ENCODE peak calls at places on chromosomes 12 and 14, in seven cellular contexts. F is Peyer's patch; H is tibial nerve; E is tibial artery; G is CD4-positive, CD25-positive, alpha-beta regulatory T cell; A is stomach; T is uterus. S is an unnamed sample.

GRCh38 chr12:65810036-65810435 is 14.2 kb upstream of the HMGA2 start:
- DNase-seq in G (no peak), A (no peak), E (no peak), H (no peak), F (no peak), T (no peak), S (no peak)

GRCh38 chr12:88698471-88698870 is 118.2 kb upstream of the KITLG start:
- DNase-seq in T (no peak), E (no peak), F (no peak), G (no peak), H (no peak), A (no peak), S (peak; percentile 39)

GRCh38 chr14:74902941-74903705 is 19.9 kb downstream of the RPS6KL1 start:
- DNase-seq in G (no peak), F (no peak), A (no peak), H (no peak), T (no peak), E (no peak), S (no peak)

GRCh38 chr14:101194356-101195308 is 291.1 kb upstream of the RTL1 start:
- DNase-seq in T (peak; percentile 9), F (peak; percentile 42), G (no peak), A (peak; percentile 16), H (no peak), E (no peak), S (no peak)

GRCh38 chr12:116319851-116320621 is 42.5 kb upstream of the MED13L start:
- DNase-seq in E (peak; percentile 88), A (no peak), F (peak; percentile 63), H (no peak), T (peak; percentile 93), G (no peak), S (no peak)

GRCh38 chr14:24986206-24986893 is 63.6 kb downstream of the STXBP6 start:
- DNase-seq in H (no peak), F (no peak), G (no peak), A (no peak), T (no peak), E (no peak), S (no peak)

GRCh38 chr14:68526420-68527105 is 266.3 kb downstream of the ZFP36L1 start:
- DNase-seq in T (no peak), A (peak; percentile 80), F (no peak), G (no peak), H (no peak), E (peak; percentile 92), S (no peak)

GRCh38 chr12:91109148-91109564 is 2.1 kb downstream of the LUM start:
- DNase-seq in F (peak; percentile 84), A (peak; percentile 78), T (peak; percentile 81), H (peak; percentile 83), E (peak; percentile 83), G (no peak), S (peak; percentile 41)

GRCh38 chr12:88111074-88111652 is 30.7 kb downstream of the CEP290 start:
- DNase-seq in E (no peak), H (no peak), A (no peak), F (no peak), G (no peak), T (no peak), S (peak; percentile 22)

GRCh38 chr14:76203086-76204001 is 51.6 kb downstream of the GPATCH2L start:
- DNase-seq in F (peak; percentile 50), E (no peak), T (peak; percentile 50), A (no peak), G (no peak), H (no peak), S (no peak)

GRCh38 chr14:80425686-80426085 is 214.4 kb upstream of the DIO2 start:
- DNase-seq in H (no peak), T (no peak), E (no peak), F (no peak), A (no peak), G (no peak), S (no peak)

GRCh38 chr12:7113389-7113871 is 4.4 kb upstream of the C1RL start:
- DNase-seq in F (peak; percentile 70), T (no peak), A (no peak), H (no peak), G (peak; percentile 25), E (peak; percentile 62), S (peak; percentile 21)

GRCh38 chr12:88472248-88472647 is 108.0 kb downstream of the KITLG start:
- DNase-seq in A (no peak), E (no peak), H (no peak), F (no peak), T (no peak), G (no peak), S (no peak)

GRCh38 chr14:23138173-23138535 is 19.1 kb upstream of the CEBPE start:
- DNase-seq in T (no peak), F (no peak), A (no peak), E (no peak), G (no peak), H (no peak), S (no peak)

GRCh38 chr12:58540480-58541299 is 379.6 kb downstream of the LRIG3 start:
- DNase-seq in A (peak; percentile 70), F (peak; percentile 73), H (peak; percentile 30), G (no peak), T (peak; percentile 39), E (peak; percentile 81), S (peak; percentile 67)

GRCh38 chr14:66649515-66649914 is 141.6 kb downstream of the GPHN start:
- DNase-seq in T (no peak), E (no peak), H (no peak), F (no peak), A (no peak), G (peak; percentile 3), S (no peak)

GRCh38 chr14:73625686-73626085 is 13.4 kb downstream of the ACOT6 start:
- DNase-seq in A (no peak), E (no peak), H (no peak), T (no peak), G (no peak), F (no peak), S (no peak)

GRCh38 chr12:5257763-5258475 is 174.0 kb upstream of the NTF3 start:
- DNase-seq in G (no peak), H (no peak), F (no peak), E (no peak), A (no peak), T (no peak), S (no peak)

GRCh38 chr12:90065301-90065801 is 356.7 kb upstream of the ATP2B1 start:
- DNase-seq in F (no peak), G (no peak), E (no peak), H (no peak), A (no peak), T (no peak), S (no peak)

GRCh38 chr12:34402228-34402898 is 380.1 kb downstream of the ALG10 start:
- DNase-seq in E (peak; percentile 59), F (peak; percentile 36), A (peak; percentile 17), G (no peak), T (peak; percentile 5), H (peak; percentile 2), S (no peak)

GRCh38 chr14:99757331-99758070 is 35.7 kb upstream of the EML1 start:
- DNase-seq in G (no peak), E (peak; percentile 58), H (no peak), T (peak; percentile 15), F (no peak), A (no peak), S (no peak)

GRCh38 chr12:56645201-56645716 is 525 bp downstream of the ATP5F1B start:
- DNase-seq in G (no peak), H (no peak), E (no peak), A (no peak), T (no peak), F (no peak), S (no peak)

GRCh38 chr12:83075471-83075870 is 388.8 kb downstream of the TMTC2 start:
- DNase-seq in G (no peak), A (no peak), F (no peak), T (no peak), H (no peak), E (no peak), S (no peak)

GRCh38 chr12:45232146-45232731 is 16.3 kb downstream of the ANO6 start:
- DNase-seq in H (no peak), G (no peak), T (no peak), F (no peak), E (no peak), A (no peak), S (no peak)
- H3K4me1 ChIP-seq in H (no peaks in the 10 kb centered on the region), G (no peaks in the 10 kb centered on the region), T (peaks cover 9% of the 10 kb centered on the region), F (no peaks in the 10 kb centered on the region), E (peaks cover 52% of the 10 kb centered on the region), A (peaks cover 48% of the 10 kb centered on the region), S (peaks cover 47% of the 10 kb centered on the region)

GRCh38 chr12:68638171-68638570 is 27.5 kb downstream of the RAP1B start:
- DNase-seq in A (no peak), H (no peak), F (no peak), G (no peak), T (no peak), E (no peak), S (no peak)

GRCh38 chr12:68641138-68641537 is 30.4 kb downstream of the RAP1B start:
- DNase-seq in T (no peak), H (no peak), E (no peak), A (no peak), F (no peak), G (no peak), S (no peak)

GRCh38 chr12:68639396-68639767 is 28.7 kb downstream of the RAP1B start:
- DNase-seq in T (no peak), G (no peak), H (no peak), E (no peak), A (no peak), F (no peak), S (no peak)

GRCh38 chr12:68636268-68636667 is 25.6 kb downstream of the RAP1B start:
- DNase-seq in H (no peak), E (no peak), T (no peak), G (no peak), A (no peak), F (no peak), S (no peak)

GRCh38 chr12:68638721-68639395 is 28.2 kb downstream of the RAP1B start:
- DNase-seq in H (no peak), G (no peak), T (no peak), F (no peak), E (no peak), A (no peak), S (no peak)
- H3K4me1 ChIP-seq in H (no peaks in the 10 kb centered on the region), G (peaks cover 74% of the 10 kb centered on the region), T (no peaks in the 10 kb centered on the region), F (peaks cover 4% of the 10 kb centered on the region), E (peaks cover 44% of the 10 kb centered on the region), A (peaks cover 97% of the 10 kb centered on the region), S (peaks cover 8% of the 10 kb centered on the region)

DNA sequence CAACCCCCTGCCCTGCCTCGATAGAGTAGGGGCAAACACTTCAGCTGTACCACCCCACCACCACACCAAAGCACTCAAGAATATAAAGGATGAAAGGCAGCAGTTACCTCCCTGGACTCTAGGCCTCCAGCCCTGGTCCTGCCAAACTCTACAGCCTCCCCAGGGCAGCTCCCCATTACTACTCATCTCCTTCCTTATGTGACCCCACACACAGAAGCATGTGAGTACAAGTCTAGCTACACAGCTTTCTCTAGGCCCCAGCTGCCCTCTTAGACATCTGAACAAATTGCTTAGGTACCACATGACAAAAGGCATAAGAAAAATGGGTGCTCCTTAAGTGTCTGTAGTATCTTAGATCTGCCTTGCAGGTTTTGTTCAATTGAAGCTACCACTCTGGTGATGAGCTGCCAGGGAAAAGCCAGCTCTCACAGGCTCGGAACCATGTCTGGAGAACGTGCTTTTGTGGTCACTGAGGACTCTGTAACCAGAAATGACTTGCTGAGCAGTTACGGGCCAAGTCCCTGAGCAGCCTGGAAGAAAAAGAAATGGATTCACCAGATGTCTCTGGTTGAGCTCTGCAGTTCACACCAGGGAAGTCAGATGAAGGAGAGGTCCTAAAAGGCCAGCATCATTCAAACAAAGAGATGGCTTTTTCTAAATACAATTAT is 32.8 kb downstream of the FMNL3 start:
- DNase-seq in F (peak; percentile 34), H (no peak), A (no peak), E (no peak), G (no peak), T (no peak), S (no peak)
- H3K4me1 ChIP-seq in F (peaks cover 47% of the 10 kb centered on the region), H (peaks cover 3% of the 10 kb centered on the region), A (peaks cover 54% of the 10 kb centered on the region), E (peaks cover 55% of the 10 kb centered on the region), G (peaks cover 54% of the 10 kb centered on the region), T (peaks cover 14% of the 10 kb centered on the region), S (peaks cover 6% of the 10 kb centered on the region)

GRCh38 chr12:54002915-54003339 is 3.0 kb downstream of the HOXC9 start:
- DNase-seq in H (no peak), A (no peak), E (no peak), G (no peak), F (no peak), T (no peak), S (no peak)
- H3K4me1 ChIP-seq in H (no peaks in the 10 kb centered on the region), A (peaks cover 33% of the 10 kb centered on the region), E (peaks cover 70% of the 10 kb centered on the region), G (peaks cover 26% of the 10 kb centered on the region), F (no peaks in the 10 kb centered on the region), T (no peaks in the 10 kb centered on the region), S (peaks cover 7% of the 10 kb centered on the region)